ENCODE peak calls at places on chromosome 2, in ten cellular contexts. T, N, Q, L, V, Z, W, P, Y and S are unnamed samples.

GRCh38 chr2:233814063-233814435 is 35.9 kb downstream of the MROH2A start:
- DNase-seq in T (no peak), N (no peak), Q (no peak), L (no peak), V (no peak), Z (no peak), W (no peak), P (no peak), Y (no peak), S (no peak)

GRCh38 chr2:237456200-237456731 is 30.8 kb upstream of the MLPH start:
- DNase-seq in T (no peak), N (no peak), Q (no peak), L (no peak), V (peak), Z (no peak), W (no peak), P (no peak), Y (no peak), S (no peak)

GRCh38 chr2:196607073-196607472 is 32.4 kb upstream of the CCDC150 start:
- DNase-seq in T (no peak), N (no peak), Q (no peak), L (no peak), V (peak), Z (no peak), W (no peak), P (no peak), Y (no peak), S (no peak)

GRCh38 chr2:36511858-36512630 is 85.9 kb downstream of the FEZ2 start:
- DNase-seq in T (no peak), N (no peak), Q (no peak), L (no peak), V (peak), Z (no peak), W (no peak), P (peak), Y (no peak), S (no peak)

GRCh38 chr2:181123798-181124217 is 143.4 kb downstream of the UBE2E3 start:
- DNase-seq in T (no peak), N (no peak), Q (no peak), L (no peak), V (no peak), Z (peak), W (peak), P (peak), Y (no peak), S (peak)

GRCh38 chr2:237533668-237534138 is 32.7 kb upstream of the PRLH start:
- DNase-seq in T (no peak), N (peak), Q (no peak), L (no peak), V (no peak), Z (no peak), W (no peak), P (peak), Y (no peak), S (no peak)

GRCh38 chr2:174112073-174112472 is 136.3 kb downstream of the OLA1 start:
- DNase-seq in T (no peak), N (no peak), Q (no peak), L (no peak), V (no peak), Z (no peak), W (no peak), P (no peak), Y (no peak), S (no peak)

GRCh38 chr2:138312061-138312460 is 189.5 kb upstream of the SPOPL start:
- DNase-seq in T (no peak), N (no peak), Q (no peak), L (no peak), V (no peak), Z (no peak), W (no peak), P (no peak), Y (no peak), S (no peak)

GRCh38 chr2:149271575-149271974 is 58.8 kb upstream of the LYPD6 start:
- DNase-seq in T (no peak), N (no peak), Q (no peak), L (no peak), V (no peak), Z (no peak), W (no peak), P (peak), Y (no peak), S (no peak)

GRCh38 chr2:27093430-27094352 is 7.1 kb downstream of the KHK start:
- DNase-seq in T (no peak), N (no peak), Q (no peak), L (no peak), V (no peak), Z (no peak), W (no peak), P (no peak), Y (no peak), S (peak)

GRCh38 chr2:70616168-70616694 is 62.6 kb upstream of the TGFA start:
- DNase-seq in T (no peak), N (no peak), Q (no peak), L (no peak), V (no peak), Z (no peak), W (no peak), P (no peak), Y (peak), S (no peak)

GRCh38 chr2:45089554-45090261 is 80.5 kb upstream of the SIX2 start:
- DNase-seq in T (no peak), N (no peak), Q (no peak), L (no peak), V (no peak), Z (no peak), W (no peak), P (no peak), Y (no peak), S (no peak)

GRCh38 chr2:234843411-234843810 is 108.4 kb upstream of the SH3BP4 start:
- DNase-seq in T (no peak), N (no peak), Q (no peak), L (no peak), V (no peak), Z (no peak), W (no peak), P (no peak), Y (no peak), S (no peak)

GRCh38 chr2:193141998-193142397 is 947.3 kb upstream of the TMEFF2 start:
- DNase-seq in T (no peak), N (no peak), Q (no peak), L (no peak), V (no peak), Z (no peak), W (no peak), P (no peak), Y (no peak), S (no peak)